ENCODE peak calls at places on chromosome 10, in six cellular contexts. Z is H1, E is thyroid gland, N is prostate gland, R is A549, W is uterus. G is an unnamed sample.

GRCh38 chr10:96850825-96851224 is 18.7 kb downstream of the LCOR start:
- DNase-seq in Z (no peak), E (no peak), N (no peak), R (no peak), W (no peak), G (no peak)

GRCh38 chr10:67839957-67840356 is 2.0 kb upstream of the DNAJC12 start:
- DNase-seq in Z (no peak), E (no peak), N (no peak), R (no peak), W (no peak), G (no peak)

GRCh38 chr10:114172241-114172640 is 1.8 kb downstream of the CCDC186 start:
- DNase-seq in Z (no peak), E (no peak), N (no peak), R (no peak), W (no peak), G (no peak)

GRCh38 chr10:93074597-93075368 is 1.1 kb downstream of the CYP26A1 start:
- DNase-seq in Z (peak; percentile 82), E (no peak), N (peak; percentile 2), R (no peak), W (no peak), G (no peak)

GRCh38 chr10:97037365-97038361 is 148.1 kb downstream of the SLIT1 start:
- DNase-seq in Z (peak; percentile 94), E (peak; percentile 76), N (peak; percentile 72), R (peak; percentile 87), W (peak; percentile 77), G (peak; percentile 94)

GRCh38 chr10:60942604-60943269 is 1.2 kb downstream of the RHOBTB1 start:
- DNase-seq in Z (no peak), E (peak; percentile 52), N (peak; percentile 8), R (no peak), W (peak; percentile 47), G (no peak)

GRCh38 chr10:12042409-12042796 is 206 bp downstream of the UPF2 start:
- DNase-seq in Z (no peak), E (peak; percentile 40), N (no peak), R (peak; percentile 26), W (no peak), G (peak; percentile 7)

GRCh38 chr10:50224330-50224952 is 26.9 kb downstream of the ASAH2 start:
- DNase-seq in Z (no peak), E (no peak), N (peak; percentile 25), R (peak; percentile 27), W (no peak), G (peak; percentile 9)

GRCh38 chr10:841535-841934 is 90.0 kb downstream of the LARP4B start:
- DNase-seq in Z (no peak), E (no peak), N (no peak), R (no peak), W (no peak), G (no peak)

GRCh38 chr10:28091913-28092312 is 93.0 kb upstream of the ODAD2 start:
- DNase-seq in Z (no peak), E (no peak), N (no peak), R (no peak), W (no peak), G (no peak)

GRCh38 chr10:17607603-17608332 is 9.4 kb downstream of the HACD1 start:
- DNase-seq in Z (no peak), E (no peak), N (no peak), R (peak; percentile 49), W (no peak), G (peak; percentile 20)

GRCh38 chr10:42638821-42639270 is 476 bp upstream of the ZNF33B start:
- DNase-seq in Z (no peak), E (no peak), N (no peak), R (no peak), W (no peak), G (no peak)

GRCh38 chr10:68135922-68136718 is 26.8 kb downstream of the MYPN start:
- DNase-seq in Z (no peak), E (no peak), N (no peak), R (peak; percentile 87), W (no peak), G (peak; percentile 44)

GRCh38 chr10:81905161-81905560 is 30.2 kb downstream of the NRG3 start:
- DNase-seq in Z (no peak), E (no peak), N (no peak), R (no peak), W (no peak), G (no peak)

GRCh38 chr10:75247797-75248196 is 12.0 kb upstream of the COMTD1 start:
- DNase-seq in Z (no peak), E (no peak), N (no peak), R (no peak), W (no peak), G (no peak)

GRCh38 chr10:70815504-70816219 is at the start of gene SGPL1:
- DNase-seq in Z (peak; percentile 98), E (peak; percentile 87), N (peak; percentile 86), R (peak; percentile 93), W (peak; percentile 87), G (peak; percentile 97)

GRCh38 chr10:124918906-124919305 is 23.0 kb upstream of the ZRANB1 start:
- DNase-seq in Z (no peak), E (no peak), N (no peak), R (no peak), W (no peak), G (no peak)

GRCh38 chr10:124916098-124916584 is 25.8 kb upstream of the ZRANB1 start:
- DNase-seq in Z (no peak), E (no peak), N (no peak), R (peak; percentile 28), W (no peak), G (no peak)

GRCh38 chr10:124917939-124918830 is 23.7 kb upstream of the ZRANB1 start:
- DNase-seq in Z (no peak), E (peak; percentile 21), N (peak; percentile 9), R (no peak), W (no peak), G (no peak)

GRCh38 chr10:124916585-124917167 is 25.2 kb upstream of the ZRANB1 start:
- DNase-seq in Z (peak; percentile 98), E (peak; percentile 99), N (peak; percentile 98), R (peak; percentile 99), W (peak; percentile 98), G (peak; percentile 80)

GRCh38 chr10:124917168-124917938 is 24.6 kb upstream of the ZRANB1 start:
- DNase-seq in Z (peak; percentile 50), E (peak; percentile 70), N (peak; percentile 40), R (peak; percentile 51), W (peak; percentile 39), G (no peak)
- TF ChIP-seq POLR2A in Z (no peak), E (no peak), N (peak; percentile 26), R (no peak), W (peak; percentile 36), G (no peak)

GRCh38 chr10:78353636-78354035 is 320.0 kb downstream of the RPS24 start:
- DNase-seq in Z (no peak), E (no peak), N (no peak), R (no peak), W (peak; percentile 63), G (no peak)
- TF ChIP-seq POLR2A in Z (no peak), E (no peak), N (no peak), R (no peak), W (no peak), G (no peak)

DNA sequence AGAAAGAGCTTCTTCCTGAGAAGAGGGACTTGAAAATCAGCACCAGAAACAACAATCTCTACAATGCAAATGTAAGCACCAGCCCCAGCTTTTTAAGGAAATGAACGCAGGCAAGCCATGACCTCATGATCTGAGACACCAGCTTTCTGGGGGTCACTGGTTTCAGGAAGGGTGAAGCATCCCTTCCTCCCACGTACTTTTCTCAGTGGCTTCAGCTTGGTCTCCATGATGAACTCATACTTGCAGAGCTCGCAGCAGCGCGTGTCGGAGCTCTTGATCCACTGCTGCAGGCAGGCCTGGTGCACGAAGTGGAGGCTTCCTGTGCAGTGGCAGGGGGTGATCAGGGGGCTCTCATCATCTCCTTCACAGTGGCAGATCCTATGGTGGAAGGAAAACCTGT is 87.0 kb downstream of the ALOX5 start:
- DNase-seq in Z (no peak), E (no peak), N (no peak), R (no peak), W (no peak), G (no peak)
- TF ChIP-seq POLR2A in Z (no peak), E (no peak), N (no peak), R (no peak), W (no peak), G (no peak)

GRCh38 chr10:99731296-99732032 is 463 bp downstream of the COX15 start:
- DNase-seq in Z (no peak), E (no peak), N (no peak), R (no peak), W (no peak), G (no peak)
- TF ChIP-seq POLR2A in Z (no peak), E (no peak), N (no peak), R (no peak), W (no peak), G (no peak)

DNA sequence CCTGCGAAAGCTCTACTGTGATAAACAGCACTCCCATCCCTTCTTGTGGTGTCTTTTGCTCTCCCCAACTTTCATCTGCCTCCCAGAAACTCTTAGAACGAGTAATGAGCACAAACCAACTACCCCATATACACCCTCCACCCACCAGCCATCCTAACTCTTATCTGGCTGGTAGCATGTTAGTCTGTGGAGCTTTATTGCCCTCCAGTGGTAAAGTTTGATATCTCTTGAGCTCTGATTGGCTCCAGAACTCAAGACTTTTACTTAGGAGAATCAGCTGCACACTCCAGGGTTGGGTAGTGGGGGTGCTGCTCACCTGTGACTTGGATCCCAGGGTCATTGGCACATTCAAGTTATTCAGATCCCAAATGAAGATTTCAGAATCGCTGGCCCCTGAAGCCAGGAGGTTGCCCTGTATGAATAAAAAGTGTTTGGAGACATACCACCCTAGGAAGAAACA is 10.9 kb downstream of the SEC31B start:
- DNase-seq in Z (no peak), E (no peak), N (no peak), R (peak; percentile 79), W (no peak), G (peak; percentile 58)
- TF ChIP-seq POLR2A in Z (no peak), E (no peak), N (no peak), R (no peak), W (no peak), G (no peak)

DNA sequence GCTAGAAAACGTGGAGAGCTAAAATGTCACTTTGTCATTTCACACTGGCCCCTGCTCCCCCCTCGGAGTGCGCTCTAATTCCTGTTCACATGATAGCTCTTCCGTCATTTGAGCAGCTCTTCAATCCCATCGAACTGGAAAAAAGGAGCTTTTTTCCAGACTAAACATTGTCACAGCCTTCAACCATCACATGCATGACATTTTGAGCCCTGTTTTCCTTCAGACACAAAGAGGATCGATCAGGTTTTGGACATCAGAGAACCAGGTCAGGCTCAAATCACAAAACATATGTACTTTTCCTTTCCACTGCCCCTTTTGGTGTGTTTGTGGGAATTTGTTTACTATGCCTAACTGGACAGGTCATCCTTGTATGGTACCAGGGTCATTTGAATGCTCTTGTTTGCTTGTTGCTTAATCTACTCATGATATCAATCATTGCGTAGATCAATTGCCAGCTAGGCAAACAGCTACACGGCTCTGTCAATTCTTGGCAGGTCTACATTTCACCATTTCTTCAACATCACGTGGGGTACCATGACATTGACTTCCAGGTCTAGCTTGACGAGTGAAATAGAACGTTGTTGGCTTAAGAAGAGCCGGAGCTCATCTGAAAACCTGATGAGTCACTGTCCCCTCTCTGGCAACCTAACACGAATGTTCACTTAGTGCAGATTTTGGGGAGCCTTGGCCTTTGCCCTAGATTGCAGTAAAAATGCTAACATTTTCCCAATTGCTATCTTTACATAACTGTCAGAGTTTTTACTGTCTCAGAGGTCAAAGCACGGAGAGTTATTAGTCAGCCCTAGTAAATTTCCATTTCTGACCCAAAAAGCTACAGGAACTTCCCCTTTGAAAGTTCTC is 87.3 kb downstream of the LYZL2 start:
- DNase-seq in Z (no peak), E (peak; percentile 56), N (no peak), R (no peak), W (no peak), G (no peak)
- TF ChIP-seq POLR2A in Z (no peak), E (no peak), N (no peak), R (no peak), W (no peak), G (no peak)